ENCODE peak calls at places on chromosomes 11 and 22, in eight cellular contexts. T is hepatocyte, U is mammary epithelial cell, W is PC-9, C is GM23248, N is fibroblast of lung, E is Karpas-422, Y is SK-N-SH. M is an unnamed sample.

GRCh38 chr22:36775966-36776669 is at the start of gene IFT27:
- DNase-seq in U (peak), T (peak), N (peak), C (peak), W (peak), E (peak), Y (peak), M (peak)

GRCh38 chr11:119094816-119095065 is 6.9 kb downstream of the DPAGT1 start:
- DNase-seq in C (peak), W (peak), Y (peak), T (peak), E (no peak), N (peak), U (peak), M (no peak)

GRCh38 chr11:43311791-43312607 is at the start of gene API5:
- DNase-seq in E (peak), C (peak), Y (peak), U (peak), N (peak), W (peak), T (peak), M (peak)

GRCh38 chr11:118396097-118396501 is 5.3 kb upstream of the ATP5MG start:
- DNase-seq in W (no peak), C (no peak), Y (no peak), N (no peak), U (no peak), T (no peak), E (no peak), M (no peak)

GRCh38 chr11:95297680-95298452 is 66.9 kb upstream of the SESN3 start:
- DNase-seq in Y (no peak), C (no peak), E (no peak), U (no peak), W (no peak), N (no peak), T (no peak), M (no peak)

GRCh38 chr11:1092145-1092670 is 17.5 kb downstream of the MUC2 start:
- DNase-seq in T (no peak), Y (no peak), E (no peak), C (no peak), N (no peak), U (no peak), W (no peak), M (no peak)

GRCh38 chr11:61917043-61917356 is 366 bp downstream of the RAB3IL1 start:
- DNase-seq in W (no peak), C (no peak), N (no peak), T (no peak), U (no peak), E (no peak), Y (no peak), M (no peak)

GRCh38 chr11:107151158-107151557 is 132.9 kb upstream of the GUCY1A2 start:
- DNase-seq in E (no peak), N (no peak), C (no peak), W (no peak), T (no peak), U (no peak), Y (no peak), M (no peak)

GRCh38 chr22:36336246-36337182 is 51.3 kb downstream of the MYH9 start:
- DNase-seq in U (no peak), E (no peak), W (no peak), N (no peak), T (no peak), C (no peak), Y (no peak), M (no peak)

GRCh38 chr11:2128512-2129322 is 10.5 kb downstream of the IGF2 start:
- DNase-seq in C (no peak), Y (no peak), W (no peak), T (peak), U (no peak), N (no peak), E (no peak), M (no peak)

GRCh38 chr11:44561275-44561781 is 4.1 kb upstream of the CD82 start:
- DNase-seq in U (peak), C (no peak), E (no peak), Y (no peak), W (peak), N (peak), T (no peak), M (no peak)

GRCh38 chr22:40190501-40190900 is 12.8 kb downstream of the TNRC6B start:
- DNase-seq in U (no peak), C (no peak), E (no peak), Y (no peak), T (peak), W (no peak), N (no peak), M (no peak)

DNA sequence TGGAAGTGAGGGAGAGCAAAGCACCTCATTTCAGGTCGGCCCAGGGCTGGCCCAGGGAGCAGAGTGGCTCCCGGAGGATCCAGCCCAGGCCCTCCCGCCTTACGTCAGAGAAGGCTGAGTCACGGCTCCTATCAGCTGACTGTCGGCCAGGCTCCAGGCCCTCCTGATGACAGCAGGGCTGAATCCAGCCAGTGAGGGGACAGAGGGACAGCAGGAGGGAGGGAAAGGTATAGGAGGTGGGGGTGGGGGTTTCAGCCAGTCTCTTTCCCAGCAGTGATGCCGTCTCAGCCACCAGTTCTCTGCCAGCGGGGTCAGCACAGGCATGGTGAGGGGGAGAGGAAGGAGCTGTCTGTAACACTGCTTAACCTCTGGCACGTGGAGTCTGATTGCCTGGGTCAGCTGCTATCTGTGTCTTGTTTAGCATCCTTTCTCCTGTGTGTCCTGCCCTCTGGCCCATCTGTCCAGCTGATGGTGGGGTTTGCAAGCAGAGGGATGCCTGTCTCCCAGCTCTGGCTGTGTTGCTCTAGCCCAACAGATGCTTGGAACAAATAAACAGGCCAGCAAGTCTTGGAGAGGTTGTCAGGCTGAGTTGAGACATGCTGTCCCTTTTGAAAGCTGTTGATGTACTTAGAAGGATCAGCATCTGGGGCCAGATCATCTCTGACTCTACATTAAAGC is 74.0 kb downstream of the ADAMTS15 start:
- DNase-seq in T (peak), Y (peak), N (peak), C (peak), W (peak), E (no peak), U (peak), M (peak)
- H2AFZ ChIP-seq in T (peak), Y (peak), N (peak), C (peak), W (peak), E (no peak), U (peak), M (peak)

DNA sequence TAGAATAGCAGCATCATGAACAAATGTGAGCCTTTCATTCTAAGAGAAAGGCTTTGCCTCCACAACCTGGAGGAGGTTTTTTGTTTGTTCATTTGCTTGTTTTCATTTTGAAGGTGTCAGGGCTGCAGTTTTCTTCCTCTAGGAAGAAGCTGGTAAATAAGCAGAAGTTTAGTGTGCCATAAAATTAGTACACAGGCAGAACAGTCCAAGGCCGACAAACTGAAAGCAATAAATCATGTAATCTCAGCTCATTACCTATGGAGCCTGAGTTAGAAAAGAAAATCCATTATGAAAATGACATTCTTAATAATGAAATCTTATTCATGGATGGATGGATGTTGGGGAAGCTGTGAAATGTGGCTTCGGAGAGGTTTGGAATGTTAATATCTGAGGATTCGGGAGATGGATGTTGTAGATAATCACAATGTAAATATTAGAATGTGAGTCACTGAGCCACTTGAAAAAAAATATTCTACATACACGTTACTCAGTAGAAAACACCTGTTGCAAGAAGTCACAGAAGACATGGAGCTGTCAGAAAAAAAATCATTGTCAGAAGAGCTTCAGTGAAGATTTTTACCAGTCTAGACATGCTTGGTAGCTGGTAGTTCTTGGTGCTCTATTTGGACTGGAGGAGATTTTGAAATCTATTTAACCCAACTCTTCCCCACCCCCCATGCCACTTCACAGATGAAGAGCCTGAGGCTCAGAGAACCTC is 15.0 kb upstream of the ZDHHC13 start:
- DNase-seq in T (peak), U (no peak), C (no peak), W (no peak), Y (no peak), E (no peak), N (peak), M (no peak)
- H2AFZ ChIP-seq in T (no peak), U (no peak), C (no peak), W (no peak), Y (no peak), E (no peak), N (no peak), M (no peak)

DNA sequence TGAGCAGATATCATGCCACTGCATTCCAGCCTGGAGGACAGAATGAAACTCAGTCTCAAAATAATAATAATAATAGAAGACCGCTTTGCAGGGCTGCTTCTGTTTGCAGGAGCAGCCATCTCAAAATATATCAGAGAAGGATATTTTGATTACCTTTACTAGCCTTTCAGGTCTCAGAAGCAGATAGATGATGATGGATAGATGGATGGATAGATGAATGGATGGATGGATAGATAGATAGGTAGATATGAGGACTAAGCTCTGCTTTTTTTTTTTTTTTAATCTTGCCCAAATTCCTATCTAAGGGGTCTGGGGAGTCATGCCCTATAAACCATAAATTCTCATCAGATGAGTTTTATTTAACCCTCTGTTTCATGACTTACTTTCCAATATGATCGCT is 18.5 kb downstream of the APOBEC3H start:
- DNase-seq in Y (no peak), U (no peak), C (no peak), T (no peak), N (no peak), W (no peak), E (no peak), M (no peak)
- H2AFZ ChIP-seq in Y (no peak), U (no peak), C (no peak), T (no peak), N (no peak), W (no peak), E (no peak), M (no peak)

GRCh38 chr22:27418261-27418660 is 383.3 kb downstream of the MN1 start:
- DNase-seq in C (no peak), U (no peak), Y (no peak), W (no peak), N (no peak), E (no peak), T (no peak), M (no peak)

GRCh38 chr22:27419473-27419872 is 382.1 kb downstream of the MN1 start:
- DNase-seq in W (no peak), C (no peak), N (peak), U (no peak), Y (no peak), T (no peak), E (no peak), M (no peak)

GRCh38 chr22:27413702-27414101 is 387.9 kb downstream of the MN1 start:
- DNase-seq in E (no peak), U (no peak), Y (no peak), T (no peak), W (no peak), C (no peak), N (no peak), M (no peak)

GRCh38 chr22:27420186-27420816 is 381.3 kb downstream of the MN1 start:
- DNase-seq in T (no peak), W (no peak), C (peak), E (no peak), N (peak), U (no peak), Y (no peak), M (no peak)

GRCh38 chr22:27416553-27417427 is 384.8 kb downstream of the MN1 start:
- DNase-seq in W (peak), T (peak), Y (peak), N (peak), C (peak), U (peak), E (no peak), M (no peak)
- H2AFZ ChIP-seq in W (no peak), T (no peak), Y (peak), N (no peak), C (peak), U (peak), E (no peak), M (no peak)

GRCh38 chr22:45240810-45241631 is at the start of gene KIAA0930:
- DNase-seq in N (peak), C (peak), T (peak), U (peak), Y (peak), E (peak), W (peak), M (peak)
- H2AFZ ChIP-seq in N (peak), C (peak), T (peak), U (peak), Y (peak), E (peak), W (peak), M (no peak)

GRCh38 chr11:64564947-64565889 is 25.8 kb upstream of the SLC22A12 start:
- DNase-seq in T (no peak), C (no peak), E (no peak), N (no peak), Y (peak), U (no peak), W (no peak), M (no peak)

GRCh38 chr11:64566915-64567882 is 23.8 kb upstream of the SLC22A12 start:
- DNase-seq in E (no peak), W (peak), Y (peak), U (no peak), T (no peak), N (no peak), C (no peak), M (no peak)

GRCh38 chr11:64568041-64568571 is 22.9 kb upstream of the SLC22A12 start:
- DNase-seq in W (no peak), C (no peak), E (no peak), N (no peak), T (no peak), U (no peak), Y (no peak), M (no peak)

GRCh38 chr11:64564419-64564818 is 26.6 kb upstream of the SLC22A12 start:
- DNase-seq in N (no peak), C (no peak), U (no peak), W (no peak), T (no peak), E (no peak), Y (no peak), M (no peak)

DNA sequence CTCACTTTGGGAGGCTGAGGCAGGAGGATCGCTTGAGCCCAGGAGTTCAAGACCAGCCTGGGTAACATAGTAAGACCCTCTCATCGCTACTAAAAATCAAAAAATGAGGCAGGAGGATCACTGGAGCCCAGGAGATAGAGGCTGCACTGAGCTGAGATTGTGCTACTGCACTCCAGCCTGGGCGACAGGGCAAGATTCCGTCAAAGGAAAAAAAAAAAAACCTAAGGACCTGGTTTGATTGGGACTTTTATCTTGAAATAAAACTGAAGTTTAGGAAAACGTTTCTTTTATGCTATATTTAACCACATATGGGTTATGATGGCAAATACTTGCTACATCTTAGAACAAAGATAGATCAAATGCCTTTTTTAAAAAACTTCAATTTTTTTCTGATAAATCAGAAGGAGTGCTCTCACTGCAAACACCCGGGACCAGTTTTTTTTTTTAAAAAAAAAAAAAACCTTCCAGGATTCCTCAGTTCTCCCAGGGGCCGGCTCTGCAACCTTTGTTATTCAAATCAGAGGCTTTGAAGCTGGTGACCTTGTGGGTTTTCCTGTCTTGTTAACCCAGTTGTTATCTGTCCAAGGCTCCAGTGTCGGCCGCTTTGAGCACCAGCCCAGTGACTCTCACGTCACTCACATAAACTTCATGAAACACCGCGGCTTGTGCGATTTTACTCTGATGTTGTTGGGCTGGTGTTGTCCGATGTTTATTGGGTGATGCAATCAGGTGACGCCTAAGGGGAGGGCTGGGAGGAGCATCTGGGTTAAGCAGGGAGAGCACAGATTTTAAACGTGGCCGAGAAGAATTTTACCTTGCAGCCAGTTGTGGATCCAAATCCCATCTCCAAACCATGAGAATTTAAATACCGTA is 24.7 kb upstream of the SLC22A12 start:
- DNase-seq in Y (peak), E (peak), W (peak), N (peak), U (peak), C (peak), T (peak), M (peak)
- H2AFZ ChIP-seq in Y (peak), E (no peak), W (peak), N (peak), U (no peak), C (peak), T (peak), M (peak)